ENCODE peak calls at places on chromosomes 12 and 14, in four cellular contexts. X, M, H and Y are unnamed samples.

GRCh38 chr12:117033382-117034045 is 65.7 kb downstream of the TESC start:
- DNase-seq in X (no peak), M (no peak), H (no peak), Y (no peak)

GRCh38 chr12:109738878-109739665 is 25.4 kb downstream of the FAM222A start:
- DNase-seq in X (peak), M (peak), H (no peak), Y (no peak)

GRCh38 chr12:2813573-2814185 is 1.2 kb downstream of the ITFG2 start:
- DNase-seq in X (peak), M (no peak), H (peak), Y (peak)

GRCh38 chr12:52895726-52896189 is 9.1 kb downstream of the KRT8 start:
- DNase-seq in X (no peak), M (no peak), H (no peak), Y (no peak)

GRCh38 chr12:54701940-54702592 is 53.9 kb upstream of the DCD start:
- DNase-seq in X (no peak), M (no peak), H (peak), Y (peak)

GRCh38 chr14:75431011-75431410 is 3.2 kb downstream of the JDP2 start:
- DNase-seq in X (no peak), M (no peak), H (no peak), Y (no peak)

GRCh38 chr12:97308576-97309198 is 153.9 kb upstream of the RMST start:
- DNase-seq in X (no peak), M (no peak), H (peak), Y (peak)

GRCh38 chr14:100683578-100683977 is 43.1 kb upstream of the DLK1 start:
- DNase-seq in X (no peak), M (no peak), H (peak), Y (no peak)

GRCh38 chr14:105069554-105069886 is 4.3 kb upstream of the GPR132 start:
- DNase-seq in X (no peak), M (no peak), H (no peak), Y (no peak)

GRCh38 chr14:104681689-104682074 is 7.7 kb upstream of the INF2 start:
- DNase-seq in X (peak), M (peak), H (peak), Y (no peak)

GRCh38 chr14:92105073-92105844 is 1.1 kb downstream of the ATXN3 start:
- DNase-seq in X (no peak), M (no peak), H (peak), Y (no peak)

GRCh38 chr12:64459388-64460024 is 7.6 kb downstream of the TBK1 start:
- DNase-seq in X (no peak), M (no peak), H (no peak), Y (no peak)

GRCh38 chr12:60872219-60872618 is 1276.4 kb downstream of the SLC16A7 start:
- DNase-seq in X (no peak), M (no peak), H (no peak), Y (no peak)

GRCh38 chr12:117494833-117495714 is 133.6 kb upstream of the NOS1 start:
- DNase-seq in X (no peak), M (no peak), H (no peak), Y (no peak)

GRCh38 chr14:87656315-87656714 is 336.7 kb downstream of the GALC start:
- DNase-seq in X (no peak), M (no peak), H (no peak), Y (no peak)

GRCh38 chr14:25828562-25828961 is 769.3 kb downstream of the NOVA1 start:
- DNase-seq in X (no peak), M (no peak), H (no peak), Y (no peak)

GRCh38 chr12:28237423-28237822 is 47.2 kb downstream of the CCDC91 start:
- DNase-seq in X (no peak), M (no peak), H (no peak), Y (no peak)

GRCh38 chr12:106285993-106286392 is 16.5 kb upstream of the TCP11L2 start:
- DNase-seq in X (no peak), M (no peak), H (no peak), Y (no peak)

GRCh38 chr14:35669782-35670181 is 135.8 kb downstream of the INSM2 start:
- DNase-seq in X (no peak), M (no peak), H (no peak), Y (no peak)

GRCh38 chr14:65506801-65507200 is 94.3 kb downstream of the FUT8 start:
- DNase-seq in X (no peak), M (no peak), H (no peak), Y (no peak)

GRCh38 chr14:61472025-61472672 is 150.8 kb downstream of the PRKCH start:
- DNase-seq in X (peak), M (peak), H (peak), Y (peak)

GRCh38 chr14:61475316-61475715 is 153.9 kb downstream of the PRKCH start:
- DNase-seq in X (no peak), M (no peak), H (peak), Y (peak)

GRCh38 chr14:61472801-61473376 is 151.5 kb downstream of the PRKCH start:
- DNase-seq in X (no peak), M (no peak), H (peak), Y (peak)

GRCh38 chr14:61474671-61475070 is 153.3 kb downstream of the PRKCH start:
- DNase-seq in X (no peak), M (no peak), H (peak), Y (no peak)

DNA sequence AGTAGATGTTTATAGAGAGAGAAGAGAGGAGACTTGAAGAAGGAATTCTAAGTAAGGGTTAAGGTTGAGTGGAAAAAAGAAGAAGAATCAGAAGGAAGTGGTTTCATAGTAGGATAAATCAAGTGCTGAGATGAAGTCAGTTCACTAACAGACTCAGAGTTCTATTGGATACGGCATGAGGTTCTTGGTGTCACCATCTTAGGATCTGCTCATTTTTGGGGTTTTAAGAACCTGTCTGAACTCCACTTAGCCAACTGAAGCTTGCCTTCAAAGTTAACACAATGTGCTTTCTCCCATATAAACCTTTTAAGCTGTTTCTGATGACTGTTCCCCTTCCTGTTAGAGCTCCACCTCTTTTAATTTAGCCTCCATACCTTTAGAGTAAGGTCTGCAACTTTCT is 152.6 kb downstream of the PRKCH start:
- DNase-seq in X (no peak), M (no peak), H (no peak), Y (no peak)
- H3K27ac ChIP-seq in X (no peak), M (peak), H (no peak), Y (peak)

DNA sequence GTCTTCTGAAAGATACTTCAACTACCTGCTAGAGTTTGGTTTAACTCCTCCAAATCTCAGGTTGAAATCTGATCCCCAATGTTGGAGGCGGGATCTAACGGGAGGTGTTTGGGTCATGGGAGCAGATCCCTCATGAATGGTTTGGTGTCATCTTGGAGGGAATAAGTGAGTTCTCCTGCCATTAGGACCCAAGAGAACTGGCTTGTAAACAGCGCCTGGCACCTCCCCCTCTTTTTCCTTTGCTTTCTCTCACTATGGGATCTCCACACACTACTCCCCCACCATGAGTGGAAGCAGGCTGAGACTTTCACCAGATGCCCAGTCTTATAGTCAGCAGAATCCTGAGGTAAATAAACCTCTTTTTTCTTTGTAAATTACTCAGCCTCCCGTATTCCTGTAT is 2.5 kb downstream of the CNIH1 start:
- DNase-seq in X (no peak), M (no peak), H (no peak), Y (no peak)
- H3K4me3 ChIP-seq in X (no peak), M (no peak), H (no peak), Y (no peak)

DNA sequence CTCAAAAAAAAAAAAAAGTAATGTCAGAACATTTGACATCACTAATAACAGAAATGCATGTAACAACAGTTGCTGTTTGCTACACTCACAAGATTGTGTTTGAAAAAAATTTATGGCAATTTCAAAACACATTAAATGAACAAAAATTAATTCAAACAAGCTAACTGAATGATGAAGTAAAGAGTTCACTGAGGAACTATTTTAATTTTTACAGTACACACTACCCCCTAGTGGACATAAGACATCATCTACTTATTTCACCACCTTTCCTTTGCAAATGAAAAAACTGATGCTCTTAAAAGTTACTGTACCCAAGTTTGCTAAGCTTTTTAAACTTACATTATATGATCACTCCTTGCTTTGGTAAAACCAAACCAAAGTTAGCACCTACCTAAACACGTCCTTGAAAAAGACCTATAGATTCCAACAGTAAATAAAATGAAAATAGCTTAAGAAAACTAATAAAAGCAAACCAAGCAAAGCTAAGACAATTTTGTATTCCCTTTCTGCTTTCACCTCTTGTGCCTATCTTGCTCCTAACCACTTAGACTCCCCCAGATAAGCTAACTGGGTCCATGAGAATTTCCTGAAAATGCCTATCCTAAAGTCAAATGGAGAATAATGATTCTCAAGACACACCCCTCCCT is 22.2 kb downstream of the UBE2N start:
- DNase-seq in X (no peak), M (no peak), H (peak), Y (peak)
- H3K27ac ChIP-seq in X (no peak), M (peak), H (peak), Y (no peak)

DNA sequence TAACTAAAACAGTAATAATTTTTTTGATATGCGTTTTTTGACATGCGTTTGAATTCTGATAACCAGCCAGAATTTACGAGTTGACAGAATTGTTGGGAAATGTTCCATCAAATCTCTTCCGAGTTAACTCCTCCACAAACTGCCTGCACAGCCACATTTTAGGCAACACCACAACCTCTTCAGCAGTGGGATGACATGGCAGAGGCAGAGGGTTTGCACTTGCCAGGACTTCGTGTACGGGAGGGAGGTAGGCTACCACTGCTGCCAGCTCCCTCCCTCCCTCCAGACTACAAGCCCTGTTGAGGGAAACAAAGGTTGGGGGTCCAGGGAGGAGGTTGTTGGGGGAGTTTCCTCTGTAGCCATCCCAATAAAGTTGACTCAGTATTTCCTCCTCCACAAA is 14.5 kb upstream of the ACTR6 start:
- DNase-seq in X (no peak), M (no peak), H (peak), Y (no peak)
- H3K4me3 ChIP-seq in X (peak), M (peak), H (no peak), Y (no peak)

GRCh38 chr12:122116707-122117535 is 38.4 kb downstream of the MLXIP start:
- DNase-seq in X (peak), M (peak), H (no peak), Y (no peak)
- H3K27ac ChIP-seq in X (no peak), M (no peak), H (no peak), Y (no peak)